ENCODE peak calls at places on chromosomes 7 and 10, in six cellular contexts. N, S, E, C, J and R are unnamed samples. For H3K36me3, the result is how much of the 10 kb centered on the place peaks cover.

GRCh38 chr7:27101906-27102577 is 441 bp downstream of the HOXA2 start:
- DNase-seq in N (no peak), S (no peak), E (no peak), C (no peak), J (no peak), R (no peak)

GRCh38 chr10:10519674-10520073 is 498.0 kb upstream of the CELF2 start:
- DNase-seq in N (no peak), S (no peak), E (no peak), C (no peak), J (no peak), R (no peak)

GRCh38 chr7:153616808-153617207 is 435.4 kb upstream of the DPP6 start:
- DNase-seq in N (no peak), S (no peak), E (no peak), C (no peak), J (no peak), R (no peak)

GRCh38 chr7:64884085-64884912 is 18.8 kb upstream of the ZNF273 start:
- DNase-seq in N (no peak), S (no peak), E (no peak), C (no peak), J (no peak), R (no peak)

GRCh38 chr7:41779918-41780317 is 77.0 kb upstream of the INHBA start:
- DNase-seq in N (no peak), S (no peak), E (no peak), C (no peak), J (no peak), R (no peak)

GRCh38 chr10:72588266-72588665 is 37.6 kb downstream of the MICU1 start:
- DNase-seq in N (no peak), S (no peak), E (no peak), C (no peak), J (no peak), R (no peak)

GRCh38 chr10:30583778-30584415 is 45.7 kb downstream of the LYZL2 start:
- DNase-seq in N (peak), S (no peak), E (no peak), C (peak), J (peak), R (no peak)

GRCh38 chr7:134931487-134931886 is 54.8 kb upstream of the AGBL3 start:
- DNase-seq in N (no peak), S (no peak), E (no peak), C (peak), J (peak), R (no peak)

GRCh38 chr10:98423691-98424120 is 8.7 kb upstream of the PYROXD2 start:
- DNase-seq in N (no peak), S (no peak), E (no peak), C (no peak), J (no peak), R (peak)

GRCh38 chr10:18140149-18140956 is at the start of gene CACNB2:
- DNase-seq in N (no peak), S (no peak), E (no peak), C (peak), J (peak), R (peak)

GRCh38 chr7:98297619-98298286 is 16.3 kb downstream of the BRI3 start:
- DNase-seq in N (no peak), S (no peak), E (no peak), C (no peak), J (no peak), R (no peak)

GRCh38 chr7:68875857-68876256 is 722.4 kb upstream of the AUTS2 start:
- DNase-seq in N (no peak), S (no peak), E (no peak), C (no peak), J (no peak), R (no peak)

GRCh38 chr7:5652118-5652517 is 129.3 kb downstream of the RNF216 start:
- DNase-seq in N (no peak), S (no peak), E (no peak), C (no peak), J (no peak), R (no peak)

GRCh38 chr7:5647816-5648215 is 133.6 kb downstream of the RNF216 start:
- DNase-seq in N (no peak), S (no peak), E (no peak), C (no peak), J (no peak), R (no peak)

GRCh38 chr7:5652829-5653228 is 128.6 kb downstream of the RNF216 start:
- DNase-seq in N (no peak), S (no peak), E (no peak), C (no peak), J (no peak), R (no peak)

GRCh38 chr7:5646846-5647245 is 134.6 kb downstream of the RNF216 start:
- DNase-seq in N (no peak), S (no peak), E (no peak), C (no peak), J (no peak), R (no peak)

GRCh38 chr7:5649658-5650057 is 131.8 kb downstream of the RNF216 start:
- DNase-seq in N (no peak), S (no peak), E (no peak), C (no peak), J (no peak), R (no peak)
- H3K36me3 ChIP-seq in N (half or more), S (under half), E (under half), C (under half), J (under half), R (under half)

GRCh38 chr7:87217983-87218653 is 1.4 kb downstream of the TMEM243 start:
- DNase-seq in N (no peak), S (no peak), E (no peak), C (no peak), J (no peak), R (no peak)
- H3K36me3 ChIP-seq in N (under half), S (under half), E (under half), C (under half), J (under half), R (under half)

DNA sequence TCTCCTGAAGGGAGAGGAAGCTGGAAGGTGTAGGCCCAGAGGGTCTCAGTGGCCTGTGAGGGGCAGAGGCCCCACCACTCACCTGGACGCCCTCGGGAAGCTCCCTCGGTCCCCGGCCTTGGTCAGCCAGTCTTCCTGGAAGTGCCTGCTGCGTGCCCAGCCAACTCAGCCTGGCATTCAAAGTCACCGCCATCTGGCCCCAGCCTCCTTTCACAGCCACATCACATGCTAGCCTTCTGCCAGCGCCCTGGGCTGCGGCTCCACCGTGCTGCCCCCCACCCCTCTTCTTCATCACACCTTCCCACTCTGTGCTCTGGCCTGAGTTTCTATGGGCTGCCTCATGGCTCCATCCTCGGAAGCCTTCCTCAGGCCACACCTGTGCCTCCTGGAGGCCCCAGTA is 98.0 kb downstream of the ZMIZ1 start:
- DNase-seq in N (no peak), S (no peak), E (no peak), C (peak), J (no peak), R (no peak)
- H3K36me3 ChIP-seq in N (half or more), S (under half), E (under half), C (under half), J (under half), R (under half)

GRCh38 chr10:34756584-34756983 is 58.5 kb downstream of the PARD3 start:
- DNase-seq in N (no peak), S (no peak), E (no peak), C (no peak), J (no peak), R (no peak)
- H3K36me3 ChIP-seq in N (under half), S (under half), E (under half), C (under half), J (under half), R (under half)